ENCODE peak calls at places on chromosome 17, in eight cellular contexts. One of them, this sample, is unnamed.

GRCh38 chr17:57255776-57256681 is at the start of gene MSI2:
- DNase-seq in astrocyte of the spinal cord: peak
- DNase-seq in epithelial cell of esophagus: peak
- DNase-seq in breast epithelium: peak
- DNase-seq in RWPE1: peak
- DNase-seq in fibroblast of pulmonary artery: peak
- DNase-seq in HFF-Myc: peak
- DNase-seq in neural crest cell: peak
- DNase-seq in this sample: peak

GRCh38 chr17:77419547-77420475 is 279.0 kb downstream of the SEC14L1 start:
- DNase-seq in astrocyte of the spinal cord: peak
- DNase-seq in HFF-Myc: no peak
- DNase-seq in neural crest cell: no peak
- DNase-seq in breast epithelium: no peak
- DNase-seq in RWPE1: no peak
- DNase-seq in epithelial cell of esophagus: no peak
- DNase-seq in fibroblast of pulmonary artery: no peak
- DNase-seq in this sample: peak

GRCh38 chr17:62950067-62950466 is 16.0 kb upstream of the TANC2 start:
- DNase-seq in neural crest cell: no peak
- DNase-seq in astrocyte of the spinal cord: peak
- DNase-seq in HFF-Myc: no peak
- DNase-seq in RWPE1: peak
- DNase-seq in fibroblast of pulmonary artery: peak
- DNase-seq in epithelial cell of esophagus: peak
- DNase-seq in breast epithelium: no peak
- DNase-seq in this sample: no peak

GRCh38 chr17:31610301-31610910 is 218.9 kb downstream of the RAB11FIP4 start:
- DNase-seq in epithelial cell of esophagus: no peak
- DNase-seq in neural crest cell: no peak
- DNase-seq in RWPE1: no peak
- DNase-seq in HFF-Myc: no peak
- DNase-seq in astrocyte of the spinal cord: no peak
- DNase-seq in fibroblast of pulmonary artery: no peak
- DNase-seq in breast epithelium: no peak
- DNase-seq in this sample: no peak

GRCh38 chr17:40906613-40907012 is 21.6 kb upstream of the KRT20 start:
- DNase-seq in HFF-Myc: no peak
- DNase-seq in RWPE1: no peak
- DNase-seq in breast epithelium: no peak
- DNase-seq in astrocyte of the spinal cord: no peak
- DNase-seq in fibroblast of pulmonary artery: no peak
- DNase-seq in neural crest cell: no peak
- DNase-seq in epithelial cell of esophagus: no peak
- DNase-seq in this sample: no peak

GRCh38 chr17:19727466-19728113 is 11.2 kb upstream of the SLC47A2 start:
- DNase-seq in epithelial cell of esophagus: peak
- DNase-seq in neural crest cell: no peak
- DNase-seq in fibroblast of pulmonary artery: peak
- DNase-seq in breast epithelium: no peak
- DNase-seq in astrocyte of the spinal cord: peak
- DNase-seq in RWPE1: no peak
- DNase-seq in HFF-Myc: no peak
- DNase-seq in this sample: no peak

GRCh38 chr17:30345527-30346075 is 11.7 kb upstream of the TMIGD1 start:
- DNase-seq in astrocyte of the spinal cord: no peak
- DNase-seq in epithelial cell of esophagus: peak
- DNase-seq in fibroblast of pulmonary artery: peak
- DNase-seq in breast epithelium: no peak
- DNase-seq in neural crest cell: no peak
- DNase-seq in RWPE1: no peak
- DNase-seq in HFF-Myc: no peak
- DNase-seq in this sample: peak

GRCh38 chr17:66472123-66472522 is 169.7 kb downstream of the PRKCA start:
- DNase-seq in neural crest cell: no peak
- DNase-seq in HFF-Myc: no peak
- DNase-seq in RWPE1: no peak
- DNase-seq in astrocyte of the spinal cord: no peak
- DNase-seq in fibroblast of pulmonary artery: no peak
- DNase-seq in breast epithelium: no peak
- DNase-seq in epithelial cell of esophagus: no peak
- DNase-seq in this sample: no peak

GRCh38 chr17:72476575-72476986 is 355.8 kb downstream of the SOX9 start:
- DNase-seq in neural crest cell: no peak
- DNase-seq in fibroblast of pulmonary artery: no peak
- DNase-seq in astrocyte of the spinal cord: no peak
- DNase-seq in epithelial cell of esophagus: no peak
- DNase-seq in HFF-Myc: no peak
- DNase-seq in RWPE1: no peak
- DNase-seq in breast epithelium: no peak
- DNase-seq in this sample: no peak

GRCh38 chr17:76179496-76180467 is 38.7 kb upstream of the FOXJ1 start:
- DNase-seq in astrocyte of the spinal cord: no peak
- DNase-seq in HFF-Myc: no peak
- DNase-seq in fibroblast of pulmonary artery: peak
- DNase-seq in epithelial cell of esophagus: peak
- DNase-seq in neural crest cell: no peak
- DNase-seq in RWPE1: no peak
- DNase-seq in breast epithelium: no peak
- DNase-seq in this sample: peak

GRCh38 chr17:17750881-17751280 is 69.6 kb downstream of the RAI1 start:
- DNase-seq in fibroblast of pulmonary artery: no peak
- DNase-seq in HFF-Myc: no peak
- DNase-seq in astrocyte of the spinal cord: no peak
- DNase-seq in epithelial cell of esophagus: no peak
- DNase-seq in RWPE1: no peak
- DNase-seq in breast epithelium: no peak
- DNase-seq in neural crest cell: no peak
- DNase-seq in this sample: peak

GRCh38 chr17:58056476-58056875 is 26.7 kb upstream of the DYNLL2 start:
- DNase-seq in breast epithelium: no peak
- DNase-seq in RWPE1: no peak
- DNase-seq in astrocyte of the spinal cord: no peak
- DNase-seq in epithelial cell of esophagus: peak
- DNase-seq in HFF-Myc: no peak
- DNase-seq in neural crest cell: no peak
- DNase-seq in fibroblast of pulmonary artery: no peak
- DNase-seq in this sample: no peak

GRCh38 chr17:82560802-82561428 is 41.4 kb downstream of the FOXK2 start:
- DNase-seq in fibroblast of pulmonary artery: no peak
- DNase-seq in epithelial cell of esophagus: peak
- DNase-seq in RWPE1: no peak
- DNase-seq in breast epithelium: no peak
- DNase-seq in HFF-Myc: no peak
- DNase-seq in neural crest cell: no peak
- DNase-seq in astrocyte of the spinal cord: no peak
- DNase-seq in this sample: no peak

GRCh38 chr17:53680745-53681144 is 142.0 kb upstream of the KIF2B start:
- DNase-seq in breast epithelium: no peak
- DNase-seq in HFF-Myc: no peak
- DNase-seq in epithelial cell of esophagus: no peak
- DNase-seq in RWPE1: no peak
- DNase-seq in astrocyte of the spinal cord: no peak
- DNase-seq in fibroblast of pulmonary artery: no peak
- DNase-seq in neural crest cell: no peak
- DNase-seq in this sample: no peak

GRCh38 chr17:310111-311010 is 42.2 kb downstream of the RPH3AL start:
- DNase-seq in breast epithelium: no peak
- DNase-seq in RWPE1: no peak
- DNase-seq in HFF-Myc: no peak
- DNase-seq in fibroblast of pulmonary artery: no peak
- DNase-seq in neural crest cell: no peak
- DNase-seq in astrocyte of the spinal cord: no peak
- DNase-seq in epithelial cell of esophagus: no peak
- DNase-seq in this sample: no peak
- TF ChIP-seq CTCF in breast epithelium: no peak
- TF ChIP-seq CTCF in RWPE1: no peak
- TF ChIP-seq CTCF in HFF-Myc: no peak
- TF ChIP-seq CTCF in fibroblast of pulmonary artery: no peak
- TF ChIP-seq CTCF in neural crest cell: no peak
- TF ChIP-seq CTCF in astrocyte of the spinal cord: no peak
- TF ChIP-seq CTCF in epithelial cell of esophagus: no peak
- TF ChIP-seq CTCF in this sample: no peak

GRCh38 chr17:46986401-46986800 is 7.3 kb upstream of the RPRML start:
- DNase-seq in astrocyte of the spinal cord: no peak
- DNase-seq in RWPE1: no peak
- DNase-seq in breast epithelium: no peak
- DNase-seq in fibroblast of pulmonary artery: no peak
- DNase-seq in epithelial cell of esophagus: no peak
- DNase-seq in neural crest cell: no peak
- DNase-seq in HFF-Myc: no peak
- DNase-seq in this sample: no peak

GRCh38 chr17:46995841-46996571 is 17.0 kb upstream of the RPRML start:
- DNase-seq in fibroblast of pulmonary artery: peak
- DNase-seq in epithelial cell of esophagus: peak
- DNase-seq in neural crest cell: no peak
- DNase-seq in RWPE1: peak
- DNase-seq in breast epithelium: no peak
- DNase-seq in astrocyte of the spinal cord: peak
- DNase-seq in HFF-Myc: peak
- DNase-seq in this sample: no peak

GRCh38 chr17:46994993-46995392 is 15.9 kb upstream of the RPRML start:
- DNase-seq in epithelial cell of esophagus: no peak
- DNase-seq in neural crest cell: no peak
- DNase-seq in astrocyte of the spinal cord: no peak
- DNase-seq in breast epithelium: no peak
- DNase-seq in fibroblast of pulmonary artery: no peak
- DNase-seq in HFF-Myc: no peak
- DNase-seq in RWPE1: no peak
- DNase-seq in this sample: no peak

GRCh38 chr17:46989637-46990431 is 10.8 kb upstream of the RPRML start:
- DNase-seq in neural crest cell: no peak
- DNase-seq in epithelial cell of esophagus: no peak
- DNase-seq in astrocyte of the spinal cord: no peak
- DNase-seq in RWPE1: no peak
- DNase-seq in breast epithelium: no peak
- DNase-seq in HFF-Myc: no peak
- DNase-seq in fibroblast of pulmonary artery: no peak
- DNase-seq in this sample: no peak

GRCh38 chr17:46991618-46992017 is 12.6 kb upstream of the RPRML start:
- DNase-seq in RWPE1: no peak
- DNase-seq in breast epithelium: no peak
- DNase-seq in neural crest cell: no peak
- DNase-seq in fibroblast of pulmonary artery: no peak
- DNase-seq in epithelial cell of esophagus: no peak
- DNase-seq in astrocyte of the spinal cord: no peak
- DNase-seq in HFF-Myc: no peak
- DNase-seq in this sample: no peak
- TF ChIP-seq CTCF in RWPE1: no peak
- TF ChIP-seq CTCF in breast epithelium: no peak
- TF ChIP-seq CTCF in neural crest cell: no peak
- TF ChIP-seq CTCF in fibroblast of pulmonary artery: no peak
- TF ChIP-seq CTCF in epithelial cell of esophagus: no peak
- TF ChIP-seq CTCF in astrocyte of the spinal cord: no peak
- TF ChIP-seq CTCF in HFF-Myc: no peak
- TF ChIP-seq CTCF in this sample: no peak

DNA sequence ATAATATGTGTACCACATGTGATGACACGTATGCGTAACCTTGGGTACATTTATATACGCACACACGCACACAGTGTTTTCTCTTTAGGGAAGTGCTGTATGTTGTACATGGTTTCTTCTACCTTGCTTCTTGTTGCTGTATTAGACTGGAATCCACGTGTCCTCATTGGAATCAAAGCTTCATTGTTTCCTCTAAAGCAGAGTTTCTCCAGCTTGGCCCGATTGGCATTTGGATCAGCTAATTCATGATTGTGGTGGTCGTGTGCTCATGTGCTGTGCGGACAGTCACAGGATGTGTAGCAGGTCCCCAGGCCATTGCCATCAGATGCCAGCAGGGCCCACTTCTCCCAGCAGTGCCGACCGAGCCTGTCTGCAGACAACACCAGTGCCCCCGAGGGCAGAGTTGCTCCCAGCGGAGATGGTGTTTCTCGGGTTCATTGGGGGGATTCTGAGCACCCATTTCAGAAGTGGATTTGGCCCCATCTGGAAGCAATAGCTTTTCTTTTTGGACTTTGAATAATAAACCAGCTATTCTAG is 148.4 kb downstream of the RPTOR start:
- DNase-seq in RWPE1: no peak
- DNase-seq in fibroblast of pulmonary artery: no peak
- DNase-seq in astrocyte of the spinal cord: no peak
- DNase-seq in HFF-Myc: no peak
- DNase-seq in breast epithelium: no peak
- DNase-seq in epithelial cell of esophagus: no peak
- DNase-seq in neural crest cell: no peak
- DNase-seq in this sample: no peak
- TF ChIP-seq CTCF in RWPE1: no peak
- TF ChIP-seq CTCF in fibroblast of pulmonary artery: no peak
- TF ChIP-seq CTCF in astrocyte of the spinal cord: no peak
- TF ChIP-seq CTCF in HFF-Myc: no peak
- TF ChIP-seq CTCF in breast epithelium: no peak
- TF ChIP-seq CTCF in epithelial cell of esophagus: no peak
- TF ChIP-seq CTCF in neural crest cell: no peak
- TF ChIP-seq CTCF in this sample: no peak

GRCh38 chr17:21163101-21163500 is 36.3 kb downstream of the DHRS7B start:
- DNase-seq in epithelial cell of esophagus: no peak
- DNase-seq in astrocyte of the spinal cord: no peak
- DNase-seq in HFF-Myc: no peak
- DNase-seq in RWPE1: no peak
- DNase-seq in fibroblast of pulmonary artery: no peak
- DNase-seq in breast epithelium: no peak
- DNase-seq in neural crest cell: no peak
- DNase-seq in this sample: no peak
- TF ChIP-seq CTCF in epithelial cell of esophagus: no peak
- TF ChIP-seq CTCF in astrocyte of the spinal cord: no peak
- TF ChIP-seq CTCF in HFF-Myc: no peak
- TF ChIP-seq CTCF in RWPE1: no peak
- TF ChIP-seq CTCF in fibroblast of pulmonary artery: no peak
- TF ChIP-seq CTCF in breast epithelium: no peak
- TF ChIP-seq CTCF in neural crest cell: peak
- TF ChIP-seq CTCF in this sample: no peak

GRCh38 chr17:45293413-45294211 is 23.2 kb downstream of the MAP3K14 start:
- DNase-seq in breast epithelium: peak
- DNase-seq in epithelial cell of esophagus: peak
- DNase-seq in neural crest cell: no peak
- DNase-seq in astrocyte of the spinal cord: peak
- DNase-seq in RWPE1: peak
- DNase-seq in HFF-Myc: peak
- DNase-seq in fibroblast of pulmonary artery: peak
- DNase-seq in this sample: peak
- TF ChIP-seq CTCF in breast epithelium: no peak
- TF ChIP-seq CTCF in epithelial cell of esophagus: no peak
- TF ChIP-seq CTCF in neural crest cell: no peak
- TF ChIP-seq CTCF in astrocyte of the spinal cord: peak
- TF ChIP-seq CTCF in RWPE1: no peak
- TF ChIP-seq CTCF in HFF-Myc: no peak
- TF ChIP-seq CTCF in fibroblast of pulmonary artery: peak
- TF ChIP-seq CTCF in this sample: no peak

GRCh38 chr17:48259710-48260291 is 152.2 kb downstream of the SNX11 start:
- DNase-seq in RWPE1: peak
- DNase-seq in epithelial cell of esophagus: peak
- DNase-seq in HFF-Myc: no peak
- DNase-seq in fibroblast of pulmonary artery: peak
- DNase-seq in neural crest cell: no peak
- DNase-seq in astrocyte of the spinal cord: peak
- DNase-seq in breast epithelium: no peak
- DNase-seq in this sample: no peak
- TF ChIP-seq CTCF in RWPE1: peak
- TF ChIP-seq CTCF in epithelial cell of esophagus: peak
- TF ChIP-seq CTCF in HFF-Myc: peak
- TF ChIP-seq CTCF in fibroblast of pulmonary artery: peak
- TF ChIP-seq CTCF in neural crest cell: peak
- TF ChIP-seq CTCF in astrocyte of the spinal cord: peak
- TF ChIP-seq CTCF in breast epithelium: peak
- TF ChIP-seq CTCF in this sample: peak

GRCh38 chr17:44636562-44636961 is 19.7 kb upstream of the MEIOC start:
- DNase-seq in breast epithelium: no peak
- DNase-seq in astrocyte of the spinal cord: peak
- DNase-seq in RWPE1: peak
- DNase-seq in fibroblast of pulmonary artery: peak
- DNase-seq in HFF-Myc: peak
- DNase-seq in epithelial cell of esophagus: peak
- DNase-seq in neural crest cell: no peak
- DNase-seq in this sample: no peak
- TF ChIP-seq CTCF in breast epithelium: peak
- TF ChIP-seq CTCF in astrocyte of the spinal cord: peak
- TF ChIP-seq CTCF in RWPE1: peak
- TF ChIP-seq CTCF in fibroblast of pulmonary artery: peak
- TF ChIP-seq CTCF in HFF-Myc: peak
- TF ChIP-seq CTCF in epithelial cell of esophagus: peak
- TF ChIP-seq CTCF in neural crest cell: peak
- TF ChIP-seq CTCF in this sample: no peak